ENCODE peak calls at places on chromosomes 3 and 15, in seven cellular contexts. One of them, this sample, is unnamed.

GRCh38 chr3:168248383-168249047 is 152.8 kb upstream of the GOLIM4 start:
- DNase-seq in endodermal cell: peak; percentile 83
- DNase-seq in stomach: peak; percentile 29
- DNase-seq in lung: no peak
- DNase-seq in A673: peak; percentile 1
- DNase-seq in left ventricle myocardium inferior: no peak
- DNase-seq in fibroblast of lung: peak; percentile 58
- DNase-seq in this sample: no peak

GRCh38 chr15:62392411-62392810 is 227.3 kb upstream of the C2CD4B start:
- DNase-seq in endodermal cell: peak; percentile 74
- DNase-seq in stomach: no peak
- DNase-seq in lung: no peak
- DNase-seq in A673: no peak
- DNase-seq in left ventricle myocardium inferior: peak; percentile 22
- DNase-seq in fibroblast of lung: peak; percentile 21
- DNase-seq in this sample: no peak

GRCh38 chr3:39519076-39519475 is 51.6 kb downstream of the MOBP start:
- DNase-seq in endodermal cell: no peak
- DNase-seq in stomach: no peak
- DNase-seq in lung: no peak
- DNase-seq in A673: no peak
- DNase-seq in left ventricle myocardium inferior: no peak
- DNase-seq in fibroblast of lung: no peak
- DNase-seq in this sample: no peak

GRCh38 chr3:72043212-72044133 is 258.5 kb upstream of the PROK2 start:
- DNase-seq in endodermal cell: no peak
- DNase-seq in stomach: no peak
- DNase-seq in lung: no peak
- DNase-seq in A673: no peak
- DNase-seq in left ventricle myocardium inferior: no peak
- DNase-seq in fibroblast of lung: no peak
- DNase-seq in this sample: no peak

GRCh38 chr3:119973276-119973675 is 121.0 kb downstream of the GSK3B start:
- DNase-seq in endodermal cell: no peak
- DNase-seq in stomach: no peak
- DNase-seq in lung: no peak
- DNase-seq in A673: no peak
- DNase-seq in left ventricle myocardium inferior: no peak
- DNase-seq in fibroblast of lung: no peak
- DNase-seq in this sample: no peak

GRCh38 chr3:186160691-186161243 is 51.9 kb upstream of the ETV5 start:
- DNase-seq in endodermal cell: no peak
- DNase-seq in stomach: no peak
- DNase-seq in lung: no peak
- DNase-seq in A673: no peak
- DNase-seq in left ventricle myocardium inferior: no peak
- DNase-seq in fibroblast of lung: no peak
- DNase-seq in this sample: no peak

GRCh38 chr15:39828374-39828931 is 45.8 kb upstream of the FSIP1 start:
- DNase-seq in endodermal cell: peak; percentile 53
- DNase-seq in stomach: no peak
- DNase-seq in lung: no peak
- DNase-seq in A673: peak; percentile 41
- DNase-seq in left ventricle myocardium inferior: no peak
- DNase-seq in fibroblast of lung: peak; percentile 75
- DNase-seq in this sample: no peak

GRCh38 chr15:88989578-88989977 is 76.4 kb upstream of the MFGE8 start:
- DNase-seq in endodermal cell: no peak
- DNase-seq in stomach: no peak
- DNase-seq in lung: no peak
- DNase-seq in A673: no peak
- DNase-seq in left ventricle myocardium inferior: no peak
- DNase-seq in fibroblast of lung: peak; percentile 62
- DNase-seq in this sample: no peak

GRCh38 chr15:22780267-22780666 is 6.2 kb upstream of the NIPA1 start:
- DNase-seq in endodermal cell: no peak
- DNase-seq in stomach: no peak
- DNase-seq in lung: no peak
- DNase-seq in A673: no peak
- DNase-seq in left ventricle myocardium inferior: no peak
- DNase-seq in fibroblast of lung: no peak
- DNase-seq in this sample: no peak

GRCh38 chr15:41494922-41495735 is 1.5 kb downstream of the ITPKA start:
- DNase-seq in endodermal cell: peak; percentile 81
- DNase-seq in stomach: peak; percentile 40
- DNase-seq in lung: no peak
- DNase-seq in A673: no peak
- DNase-seq in left ventricle myocardium inferior: no peak
- DNase-seq in fibroblast of lung: no peak
- DNase-seq in this sample: peak; percentile 31

GRCh38 chr15:57545995-57546394 is 45.7 kb upstream of the MYZAP start:
- DNase-seq in endodermal cell: no peak
- DNase-seq in stomach: no peak
- DNase-seq in lung: no peak
- DNase-seq in A673: no peak
- DNase-seq in left ventricle myocardium inferior: no peak
- DNase-seq in fibroblast of lung: no peak
- DNase-seq in this sample: no peak

GRCh38 chr3:11604139-11604895 is 39.4 kb downstream of the VGLL4 start:
- DNase-seq in endodermal cell: no peak
- DNase-seq in stomach: no peak
- DNase-seq in lung: no peak
- DNase-seq in A673: no peak
- DNase-seq in left ventricle myocardium inferior: no peak
- DNase-seq in fibroblast of lung: peak; percentile 86
- DNase-seq in this sample: no peak

GRCh38 chr15:66249623-66250174 is 3.9 kb downstream of the MEGF11 start:
- DNase-seq in endodermal cell: no peak
- DNase-seq in stomach: no peak
- DNase-seq in lung: no peak
- DNase-seq in A673: no peak
- DNase-seq in left ventricle myocardium inferior: no peak
- DNase-seq in fibroblast of lung: peak; percentile 11
- DNase-seq in this sample: no peak

GRCh38 chr3:147419731-147420360 is 10.7 kb downstream of the ZIC1 start:
- DNase-seq in endodermal cell: no peak
- DNase-seq in stomach: no peak
- DNase-seq in lung: no peak
- DNase-seq in A673: no peak
- DNase-seq in left ventricle myocardium inferior: no peak
- DNase-seq in fibroblast of lung: no peak
- DNase-seq in this sample: no peak

GRCh38 chr3:125129512-125129962 is 73.7 kb upstream of the HEG1 start:
- DNase-seq in endodermal cell: no peak
- DNase-seq in stomach: peak; percentile 37
- DNase-seq in lung: peak; percentile 51
- DNase-seq in A673: peak; percentile 94
- DNase-seq in left ventricle myocardium inferior: no peak
- DNase-seq in fibroblast of lung: peak; percentile 99
- DNase-seq in this sample: no peak

GRCh38 chr3:126067959-126068358 is 16.0 kb downstream of the SLC41A3 start:
- DNase-seq in endodermal cell: no peak
- DNase-seq in stomach: no peak
- DNase-seq in lung: no peak
- DNase-seq in A673: no peak
- DNase-seq in left ventricle myocardium inferior: no peak
- DNase-seq in fibroblast of lung: no peak
- DNase-seq in this sample: no peak

GRCh38 chr3:55203006-55203405 is 275.1 kb upstream of the LRTM1 start:
- DNase-seq in endodermal cell: no peak
- DNase-seq in stomach: no peak
- DNase-seq in lung: no peak
- DNase-seq in A673: no peak
- DNase-seq in left ventricle myocardium inferior: no peak
- DNase-seq in fibroblast of lung: peak; percentile 24
- DNase-seq in this sample: no peak

GRCh38 chr15:60993008-60993407 is 236.1 kb downstream of the RORA start:
- DNase-seq in endodermal cell: no peak
- DNase-seq in stomach: no peak
- DNase-seq in lung: no peak
- DNase-seq in A673: no peak
- DNase-seq in left ventricle myocardium inferior: no peak
- DNase-seq in fibroblast of lung: peak; percentile 20
- DNase-seq in this sample: no peak

GRCh38 chr3:190694335-190695001 is 168.0 kb downstream of the GMNC start:
- DNase-seq in endodermal cell: no peak
- DNase-seq in stomach: no peak
- DNase-seq in lung: no peak
- DNase-seq in A673: peak; percentile 34
- DNase-seq in left ventricle myocardium inferior: no peak
- DNase-seq in fibroblast of lung: no peak
- DNase-seq in this sample: no peak

GRCh38 chr3:10173926-10174435 is 9.3 kb downstream of the IRAK2 start:
- DNase-seq in endodermal cell: no peak
- DNase-seq in stomach: peak; percentile 41
- DNase-seq in lung: peak; percentile 63
- DNase-seq in A673: no peak
- DNase-seq in left ventricle myocardium inferior: peak; percentile 63
- DNase-seq in fibroblast of lung: peak; percentile 90
- DNase-seq in this sample: no peak

GRCh38 chr3:22392286-22392685 is 641.3 kb upstream of the ZNF385D start:
- DNase-seq in endodermal cell: no peak
- DNase-seq in stomach: no peak
- DNase-seq in lung: no peak
- DNase-seq in A673: no peak
- DNase-seq in left ventricle myocardium inferior: no peak
- DNase-seq in fibroblast of lung: no peak
- DNase-seq in this sample: no peak

GRCh38 chr15:58517252-58517681 is 85.5 kb downstream of the LIPC start:
- DNase-seq in endodermal cell: no peak
- DNase-seq in stomach: no peak
- DNase-seq in lung: no peak
- DNase-seq in A673: no peak
- DNase-seq in left ventricle myocardium inferior: no peak
- DNase-seq in fibroblast of lung: no peak
- DNase-seq in this sample: peak; percentile 59

GRCh38 chr3:1082024-1082633 is 10.7 kb upstream of the CNTN6 start:
- DNase-seq in endodermal cell: peak; percentile 80
- DNase-seq in stomach: peak; percentile 28
- DNase-seq in lung: peak; percentile 53
- DNase-seq in A673: peak; percentile 40
- DNase-seq in left ventricle myocardium inferior: no peak
- DNase-seq in fibroblast of lung: peak; percentile 70
- DNase-seq in this sample: no peak

GRCh38 chr3:54670269-54671000 is 257.4 kb downstream of the LRTM1 start:
- DNase-seq in endodermal cell: peak; percentile 66
- DNase-seq in stomach: no peak
- DNase-seq in lung: no peak
- DNase-seq in A673: no peak
- DNase-seq in left ventricle myocardium inferior: no peak
- DNase-seq in fibroblast of lung: no peak
- DNase-seq in this sample: no peak

GRCh38 chr3:130894873-130895330 is 1.0 kb downstream of the ATP2C1 start:
- DNase-seq in endodermal cell: no peak
- DNase-seq in stomach: no peak
- DNase-seq in lung: no peak
- DNase-seq in A673: peak; percentile 11
- DNase-seq in left ventricle myocardium inferior: no peak
- DNase-seq in fibroblast of lung: peak; percentile 20
- DNase-seq in this sample: no peak

GRCh38 chr15:93126496-93127083 is 37.6 kb upstream of the RGMA start:
- DNase-seq in endodermal cell: no peak
- DNase-seq in stomach: no peak
- DNase-seq in lung: no peak
- DNase-seq in A673: no peak
- DNase-seq in left ventricle myocardium inferior: peak; percentile 76
- DNase-seq in fibroblast of lung: no peak
- DNase-seq in this sample: no peak

DNA sequence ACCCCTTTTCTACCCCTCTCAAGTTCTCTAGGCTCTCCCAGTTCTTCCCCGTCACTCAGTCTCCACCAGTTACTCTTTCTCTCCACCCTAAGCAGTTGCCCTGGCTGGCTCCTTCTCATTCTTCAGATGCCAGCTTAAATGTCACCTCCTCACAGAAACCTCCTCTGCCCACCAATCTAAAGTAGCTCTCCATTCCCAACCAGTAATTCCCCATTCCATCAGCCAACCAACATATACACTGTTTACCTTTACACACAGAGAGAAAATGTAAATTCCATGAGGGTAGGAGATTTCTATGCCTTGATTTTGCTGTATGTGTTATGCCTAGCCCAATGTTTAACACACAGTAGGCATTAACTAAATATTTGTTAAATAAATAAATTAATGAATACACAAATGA is 93.5 kb upstream of the LPP start:
- DNase-seq in endodermal cell: no peak
- DNase-seq in stomach: no peak
- DNase-seq in lung: no peak
- DNase-seq in A673: no peak
- DNase-seq in left ventricle myocardium inferior: no peak
- DNase-seq in fibroblast of lung: no peak
- DNase-seq in this sample: no peak
- H3K27ac ChIP-seq in endodermal cell: no peak overlapping the region
- H3K27ac ChIP-seq in stomach: no peak overlapping the region
- H3K27ac ChIP-seq in lung: no peak overlapping the region
- H3K27ac ChIP-seq in A673: no peak overlapping the region
- H3K27ac ChIP-seq in left ventricle myocardium inferior: no peak overlapping the region
- H3K27ac ChIP-seq in fibroblast of lung: no peak overlapping the region
- H3K27ac ChIP-seq in this sample: no peak overlapping the region

GRCh38 chr15:98522127-98522526 is 126.2 kb upstream of the IGF1R start:
- DNase-seq in endodermal cell: no peak
- DNase-seq in stomach: no peak
- DNase-seq in lung: no peak
- DNase-seq in A673: no peak
- DNase-seq in left ventricle myocardium inferior: no peak
- DNase-seq in fibroblast of lung: no peak
- DNase-seq in this sample: no peak
- H3K27ac ChIP-seq in endodermal cell: no peak overlapping the region
- H3K27ac ChIP-seq in stomach: no peak overlapping the region
- H3K27ac ChIP-seq in lung: no peak overlapping the region
- H3K27ac ChIP-seq in A673: no peak overlapping the region
- H3K27ac ChIP-seq in left ventricle myocardium inferior: no peak overlapping the region
- H3K27ac ChIP-seq in fibroblast of lung: no peak overlapping the region
- H3K27ac ChIP-seq in this sample: no peak overlapping the region

GRCh38 chr3:159819676-159820075 is 169.0 kb upstream of the IL12A start:
- DNase-seq in endodermal cell: no peak
- DNase-seq in stomach: no peak
- DNase-seq in lung: no peak
- DNase-seq in A673: no peak
- DNase-seq in left ventricle myocardium inferior: no peak
- DNase-seq in fibroblast of lung: no peak
- DNase-seq in this sample: no peak
- H3K27ac ChIP-seq in endodermal cell: no peak overlapping the region
- H3K27ac ChIP-seq in stomach: no peak overlapping the region
- H3K27ac ChIP-seq in lung: no peak overlapping the region
- H3K27ac ChIP-seq in A673: no peak overlapping the region
- H3K27ac ChIP-seq in left ventricle myocardium inferior: no peak overlapping the region
- H3K27ac ChIP-seq in fibroblast of lung: no peak overlapping the region
- H3K27ac ChIP-seq in this sample: no peak overlapping the region

DNA sequence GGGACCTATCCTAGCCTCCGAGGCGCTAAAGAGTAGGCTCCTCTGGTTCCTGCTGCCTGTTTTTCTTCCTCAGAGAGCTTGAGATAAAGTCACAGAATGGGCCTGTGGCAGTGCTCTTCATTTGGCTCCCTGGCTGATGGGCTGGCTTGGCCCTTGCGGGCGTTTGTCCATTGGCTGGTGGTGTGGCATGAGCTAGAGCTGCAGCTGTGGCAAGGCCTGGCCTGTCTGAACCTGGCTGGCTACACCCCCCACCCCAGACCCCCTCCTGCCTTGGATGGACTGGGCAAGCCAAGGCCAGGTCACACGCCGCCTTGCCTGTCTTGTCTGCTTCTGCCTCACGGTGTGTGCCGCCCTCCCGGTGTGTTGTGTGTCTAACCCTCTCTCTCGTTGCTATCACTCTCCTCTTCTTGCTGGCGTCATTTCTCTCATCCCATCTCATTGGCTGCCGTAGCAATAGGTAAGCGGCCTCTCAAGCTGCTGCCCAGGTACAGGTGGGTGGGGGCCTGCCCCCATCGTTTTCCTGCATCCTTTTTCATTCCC is 3.2 kb downstream of the AP2M1 start:
- DNase-seq in endodermal cell: no peak
- DNase-seq in stomach: no peak
- DNase-seq in lung: no peak
- DNase-seq in A673: no peak
- DNase-seq in left ventricle myocardium inferior: no peak
- DNase-seq in fibroblast of lung: no peak
- DNase-seq in this sample: no peak
- H3K27ac ChIP-seq in endodermal cell: no peak overlapping the region
- H3K27ac ChIP-seq in stomach: no peak overlapping the region
- H3K27ac ChIP-seq in lung: no peak overlapping the region
- H3K27ac ChIP-seq in A673: peak overlapping the region; percentile 89
- H3K27ac ChIP-seq in left ventricle myocardium inferior: peak overlapping the region; percentile 95
- H3K27ac ChIP-seq in fibroblast of lung: peak overlapping the region; percentile 89
- H3K27ac ChIP-seq in this sample: no peak overlapping the region

This sample was measured in naive thymus-derived CD4-positive, alpha-beta T cell.